ENCODE peak calls at places on chromosomes 2 and 18, in ten cellular contexts. L, X, N, B, M, R, V, F, W and H are unnamed samples.

GRCh38 chr2:233094614-233095013 is 34.5 kb downstream of the INPP5D start:
- DNase-seq in L (no peak), X (no peak), N (no peak), B (no peak), M (no peak), R (no peak), V (no peak), F (no peak), W (no peak), H (no peak)

GRCh38 chr2:155115856-155116255 is 417.4 kb downstream of the KCNJ3 start:
- DNase-seq in L (no peak), X (no peak), N (no peak), B (no peak), M (peak; percentile 20), R (no peak), V (no peak), F (no peak), W (no peak), H (no peak)

GRCh38 chr18:26863921-26864497 is 1.5 kb downstream of the AQP4 start:
- DNase-seq in L (no peak), X (no peak), N (no peak), B (no peak), M (no peak), R (no peak), V (no peak), F (no peak), W (no peak), H (no peak)

GRCh38 chr18:48136544-48137353 is 206.3 kb upstream of the SMAD2 start:
- DNase-seq in L (no peak), X (peak; percentile 68), N (no peak), B (no peak), M (peak; percentile 61), R (peak; percentile 16), V (peak; percentile 86), F (no peak), W (no peak), H (no peak)

GRCh38 chr2:20182241-20182931 is 42.5 kb downstream of the SDC1 start:
- DNase-seq in L (peak; percentile 73), X (no peak), N (no peak), B (no peak), M (no peak), R (peak; percentile 86), V (no peak), F (no peak), W (peak; percentile 77), H (no peak)

GRCh38 chr2:28636491-28636890 is 115.1 kb upstream of the PPP1CB start:
- DNase-seq in L (no peak), X (no peak), N (no peak), B (no peak), M (no peak), R (no peak), V (no peak), F (no peak), W (no peak), H (no peak)

GRCh38 chr2:218839430-218839829 is 7.8 kb upstream of the PRKAG3 start:
- DNase-seq in L (peak; percentile 62), X (no peak), N (no peak), B (no peak), M (no peak), R (peak; percentile 77), V (no peak), F (no peak), W (peak; percentile 39), H (no peak)

GRCh38 chr2:109284816-109285215 is 155.8 kb downstream of the SH3RF3 start:
- DNase-seq in L (peak; percentile 79), X (no peak), N (peak; percentile 31), B (no peak), M (no peak), R (peak; percentile 37), V (peak; percentile 79), F (no peak), W (peak; percentile 54), H (no peak)

GRCh38 chr2:188068093-188068492 is 223.6 kb upstream of the GULP1 start:
- DNase-seq in L (peak; percentile 44), X (no peak), N (no peak), B (no peak), M (no peak), R (peak; percentile 13), V (no peak), F (no peak), W (no peak), H (no peak)

GRCh38 chr2:130786076-130786475 is 30.7 kb downstream of the AMER3 start:
- DNase-seq in L (no peak), X (no peak), N (no peak), B (no peak), M (no peak), R (no peak), V (no peak), F (no peak), W (no peak), H (no peak)

GRCh38 chr18:57434177-57434535 is 1.0 kb upstream of the ONECUT2 start:
- DNase-seq in L (no peak), X (no peak), N (no peak), B (no peak), M (peak; percentile 56), R (no peak), V (no peak), F (no peak), W (no peak), H (no peak)

GRCh38 chr2:98454500-98455235 is 10.0 kb downstream of the INPP4A start:
- DNase-seq in L (peak; percentile 49), X (no peak), N (peak; percentile 56), B (no peak), M (no peak), R (peak; percentile 30), V (no peak), F (no peak), W (no peak), H (no peak)

GRCh38 chr2:127614246-127614645 is 31.7 kb upstream of the GPR17 start:
- DNase-seq in L (no peak), X (no peak), N (no peak), B (no peak), M (no peak), R (no peak), V (peak; percentile 2), F (no peak), W (no peak), H (no peak)
- H3K27me3 ChIP-seq in L (peaks cover 8% of the 10 kb centered on the region), X (no peaks in the 10 kb centered on the region), N (peaks cover 5% of the 10 kb centered on the region), B (no peaks in the 10 kb centered on the region), M (no peaks in the 10 kb centered on the region), R (no peaks in the 10 kb centered on the region), V (no peaks in the 10 kb centered on the region), F (no peaks in the 10 kb centered on the region), W (no peaks in the 10 kb centered on the region), H (peaks cover 34% of the 10 kb centered on the region)

GRCh38 chr2:159129301-159129700 is 157.2 kb downstream of the WDSUB1 start:
- DNase-seq in L (no peak), X (no peak), N (no peak), B (no peak), M (no peak), R (no peak), V (no peak), F (no peak), W (no peak), H (no peak)
- H3K27ac ChIP-seq in L (no peak overlapping the region), X (no peak overlapping the region), N (no peak overlapping the region), B (no peak overlapping the region), M (no peak overlapping the region), R (no peak overlapping the region), V (peak overlapping the region; percentile 80), F (no peak overlapping the region), W (no peak overlapping the region), H (no peak overlapping the region)

DNA sequence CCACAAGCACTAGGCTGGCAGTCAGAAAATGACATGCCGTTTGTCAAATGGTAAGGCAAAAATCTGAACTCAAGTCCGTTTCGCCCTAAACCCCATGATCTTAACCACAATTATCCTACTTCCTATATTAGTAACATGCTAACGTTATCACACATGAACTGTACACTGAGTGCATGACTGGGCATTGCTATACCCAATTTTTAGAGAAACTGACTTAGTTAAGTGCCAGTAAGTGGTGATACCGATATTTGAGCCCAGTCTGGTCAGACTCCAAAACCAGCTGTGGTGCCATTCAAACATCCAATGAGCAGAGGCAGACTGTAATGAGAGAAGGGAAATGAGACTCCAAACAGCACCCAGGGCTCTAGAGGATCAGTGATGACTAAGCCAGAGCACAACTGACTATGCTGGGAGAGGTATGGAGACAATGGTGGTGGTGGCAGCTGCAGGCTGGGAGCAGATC is 311.7 kb upstream of the PKDCC start:
- DNase-seq in L (no peak), X (no peak), N (no peak), B (no peak), M (no peak), R (peak; percentile 61), V (no peak), F (no peak), W (peak; percentile 14), H (no peak)
- H3K9ac ChIP-seq in L (no peak overlapping the region), X (no peak overlapping the region), N (no peak overlapping the region), B (no peak overlapping the region), M (no peak overlapping the region), R (no peak overlapping the region), V (no peak overlapping the region), F (no peak overlapping the region), W (no peak overlapping the region), H (no peak overlapping the region)

GRCh38 chr2:120681181-120681580 is 54.5 kb upstream of the GLI2 start:
- DNase-seq in L (no peak), X (no peak), N (no peak), B (no peak), M (no peak), R (no peak), V (no peak), F (no peak), W (no peak), H (no peak)

GRCh38 chr2:120682654-120683053 is 53.0 kb upstream of the GLI2 start:
- DNase-seq in L (no peak), X (no peak), N (no peak), B (no peak), M (no peak), R (no peak), V (no peak), F (no peak), W (peak; percentile 7), H (no peak)

GRCh38 chr2:120680136-120680761 is 55.4 kb upstream of the GLI2 start:
- DNase-seq in L (peak; percentile 88), X (peak; percentile 78), N (peak; percentile 76), B (peak; percentile 80), M (peak; percentile 91), R (peak; percentile 85), V (peak; percentile 83), F (peak; percentile 89), W (peak; percentile 69), H (peak; percentile 77)

GRCh38 chr2:120683081-120683480 is 52.6 kb upstream of the GLI2 start:
- DNase-seq in L (no peak), X (no peak), N (no peak), B (no peak), M (no peak), R (no peak), V (no peak), F (no peak), W (no peak), H (no peak)

GRCh38 chr2:120681696-120682288 is 53.9 kb upstream of the GLI2 start:
- DNase-seq in L (no peak), X (no peak), N (no peak), B (no peak), M (no peak), R (no peak), V (no peak), F (no peak), W (no peak), H (no peak)
- H3K27me3 ChIP-seq in L (peaks cover 8% of the 10 kb centered on the region), X (no peaks in the 10 kb centered on the region), N (peaks cover 8% of the 10 kb centered on the region), B (no peaks in the 10 kb centered on the region), M (peaks cover 35% of the 10 kb centered on the region), R (no peaks in the 10 kb centered on the region), V (peaks cover 12% of the 10 kb centered on the region), F (peaks cover 8% of the 10 kb centered on the region), W (peaks cover 8% of the 10 kb centered on the region), H (peaks cover 10% of the 10 kb centered on the region)

GRCh38 chr2:54639609-54640008 is 83.9 kb upstream of the EML6 start:
- DNase-seq in L (peak; percentile 16), X (no peak), N (no peak), B (no peak), M (no peak), R (peak; percentile 46), V (no peak), F (no peak), W (no peak), H (no peak)
- H3K27ac ChIP-seq in L (no peak overlapping the region), X (no peak overlapping the region), N (no peak overlapping the region), B (no peak overlapping the region), M (no peak overlapping the region), R (no peak overlapping the region), V (no peak overlapping the region), F (no peak overlapping the region), W (no peak overlapping the region), H (no peak overlapping the region)